ENCODE peak calls at places on chromosomes 7 and 10, in six cellular contexts. Y, R, Q, H, P and Z are unnamed samples.

GRCh38 chr7:116219288-116219687 is 8.9 kb downstream of the TES start:
- DNase-seq in Y (no peak), R (no peak), Q (no peak), H (no peak), P (no peak), Z (no peak)

GRCh38 chr7:20354825-20355466 is 24.2 kb downstream of the ITGB8 start:
- DNase-seq in Y (no peak), R (no peak), Q (no peak), H (no peak), P (no peak), Z (no peak)

GRCh38 chr7:62361-63116 is 129.8 kb upstream of the FAM20C start:
- DNase-seq in Y (peak), R (peak), Q (no peak), H (no peak), P (no peak), Z (no peak)

GRCh38 chr7:126083014-126083413 is 1153.4 kb upstream of the POT1 start:
- DNase-seq in Y (no peak), R (no peak), Q (no peak), H (no peak), P (no peak), Z (no peak)

GRCh38 chr10:90213346-90213745 is 512.0 kb downstream of the KIF20B start:
- DNase-seq in Y (no peak), R (no peak), Q (no peak), H (peak), P (no peak), Z (no peak)

GRCh38 chr7:135889823-135890222 is 87.3 kb downstream of the MTPN start:
- DNase-seq in Y (no peak), R (no peak), Q (no peak), H (no peak), P (no peak), Z (no peak)

GRCh38 chr10:117370205-117370604 is 5.0 kb downstream of the PDZD8 start:
- DNase-seq in Y (no peak), R (peak), Q (no peak), H (no peak), P (no peak), Z (peak)

GRCh38 chr10:132199854-132200311 is 13.1 kb downstream of the DPYSL4 start:
- DNase-seq in Y (peak), R (peak), Q (no peak), H (no peak), P (no peak), Z (no peak)

GRCh38 chr7:84665339-84665738 is 470.8 kb upstream of the SEMA3A start:
- DNase-seq in Y (no peak), R (no peak), Q (no peak), H (no peak), P (no peak), Z (no peak)

GRCh38 chr7:132919776-132920175 is 162.1 kb downstream of the CHCHD3 start:
- DNase-seq in Y (no peak), R (no peak), Q (no peak), H (no peak), P (no peak), Z (no peak)

GRCh38 chr7:48074231-48074654 is 14.8 kb upstream of the UPP1 start:
- DNase-seq in Y (no peak), R (no peak), Q (no peak), H (peak), P (no peak), Z (no peak)

GRCh38 chr10:68239596-68240150 is 7.8 kb upstream of the ATOH7 start:
- DNase-seq in Y (no peak), R (no peak), Q (no peak), H (peak), P (no peak), Z (peak)

GRCh38 chr7:12895296-12895695 is 207.9 kb downstream of the ARL4A start:
- DNase-seq in Y (no peak), R (no peak), Q (no peak), H (no peak), P (no peak), Z (no peak)

GRCh38 chr10:12556057-12556456 is 206.7 kb downstream of the CAMK1D start:
- DNase-seq in Y (no peak), R (no peak), Q (no peak), H (no peak), P (no peak), Z (no peak)

GRCh38 chr7:19133891-19134290 is 11.3 kb downstream of the FERD3L start:
- DNase-seq in Y (no peak), R (no peak), Q (no peak), H (no peak), P (no peak), Z (no peak)

GRCh38 chr7:2520808-2521146 is 1.2 kb downstream of the LFNG start:
- DNase-seq in Y (no peak), R (no peak), Q (no peak), H (no peak), P (no peak), Z (peak)

GRCh38 chr7:73577627-73578341 is 595 bp downstream of the TBL2 start:
- DNase-seq in Y (peak), R (peak), Q (no peak), H (no peak), P (peak), Z (peak)

GRCh38 chr7:50653997-50654425 is 88.8 kb upstream of the DDC start:
- DNase-seq in Y (peak), R (no peak), Q (peak), H (no peak), P (no peak), Z (no peak)

GRCh38 chr7:139299296-139299695 is 41.8 kb upstream of the FMC1 start:
- DNase-seq in Y (no peak), R (no peak), Q (no peak), H (no peak), P (no peak), Z (no peak)

GRCh38 chr10:21393941-21394340 is 131.5 kb downstream of the SKIDA1 start:
- DNase-seq in Y (no peak), R (no peak), Q (no peak), H (no peak), P (no peak), Z (no peak)

GRCh38 chr10:10222288-10222945 is 795.3 kb upstream of the CELF2 start:
- DNase-seq in Y (no peak), R (no peak), Q (no peak), H (no peak), P (no peak), Z (no peak)

GRCh38 chr7:80380957-80381356 is 130.9 kb downstream of the GNAT3 start:
- DNase-seq in Y (no peak), R (no peak), Q (no peak), H (no peak), P (no peak), Z (no peak)

GRCh38 chr7:40579401-40579800 is 444.6 kb downstream of the SUGCT start:
- DNase-seq in Y (no peak), R (no peak), Q (no peak), H (peak), P (peak), Z (peak)
- TF ChIP-seq CTCF in Y (no peak), R (no peak), Q (no peak), H (no peak), P (peak), Z (no peak)

DNA sequence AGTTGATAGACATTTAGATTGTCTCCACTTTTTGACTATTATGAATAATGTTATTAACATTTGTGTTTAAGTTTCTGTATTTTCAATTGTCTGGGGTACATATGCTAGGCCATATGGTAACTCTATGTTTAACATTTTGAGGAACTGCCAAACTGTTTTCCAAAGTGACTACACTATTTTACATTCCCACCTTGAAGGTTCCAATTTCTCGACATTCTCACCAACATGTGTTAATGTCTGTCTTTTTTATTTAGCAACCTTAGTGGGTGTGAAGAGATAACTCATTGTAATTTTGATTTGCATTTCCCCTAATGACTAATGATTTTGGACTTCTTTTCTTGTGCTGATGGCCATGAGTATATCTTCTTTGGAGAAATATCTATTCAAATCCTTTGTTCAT is 832.4 kb downstream of the DNAJB9 start:
- DNase-seq in Y (no peak), R (no peak), Q (no peak), H (no peak), P (no peak), Z (no peak)
- H3K4me3 ChIP-seq in Y (no peak), R (no peak), Q (no peak), H (no peak), P (no peak), Z (no peak)

DNA sequence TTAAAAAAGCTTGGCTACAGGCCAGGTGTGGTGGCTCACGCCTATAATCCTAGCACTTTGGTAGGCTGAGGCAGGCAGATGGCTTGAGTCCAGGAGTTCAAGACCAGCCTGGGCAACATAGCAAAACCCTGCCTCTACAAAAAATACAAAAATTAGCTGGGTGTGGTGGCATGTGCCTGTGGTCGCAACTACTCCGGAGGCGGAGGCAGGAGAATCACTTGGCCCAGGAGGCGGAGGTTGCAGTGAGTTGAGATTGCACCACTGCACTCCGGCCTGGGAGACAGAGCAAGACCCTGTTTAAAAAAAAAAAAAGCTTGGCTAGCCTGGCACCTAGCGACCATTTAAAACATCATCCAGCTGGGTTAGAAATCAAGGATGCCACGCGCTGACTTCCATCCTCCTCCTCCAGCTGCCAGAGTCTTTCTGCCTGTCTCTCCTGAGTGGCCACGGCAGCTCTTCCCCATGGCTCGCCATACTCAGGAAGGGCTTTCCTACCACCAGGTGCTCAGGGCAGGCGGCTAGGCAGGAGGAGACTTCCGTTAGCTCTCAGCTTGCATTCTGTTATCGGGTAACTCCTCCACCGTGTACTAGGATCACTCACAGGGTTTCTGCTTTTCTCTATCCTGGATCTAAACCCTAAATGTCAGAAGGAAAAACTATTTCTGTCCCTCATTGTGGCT is 45.0 kb downstream of the DENND2A start:
- DNase-seq in Y (peak), R (no peak), Q (no peak), H (no peak), P (peak), Z (no peak)
- TF ChIP-seq CTCF in Y (no peak), R (no peak), Q (no peak), H (no peak), P (no peak), Z (no peak)

GRCh38 chr10:92242380-92242779 is 48.5 kb downstream of the CPEB3 start:
- DNase-seq in Y (no peak), R (no peak), Q (no peak), H (no peak), P (no peak), Z (no peak)
- H3K4me3 ChIP-seq in Y (peak), R (no peak), Q (no peak), H (no peak), P (no peak), Z (no peak)

DNA sequence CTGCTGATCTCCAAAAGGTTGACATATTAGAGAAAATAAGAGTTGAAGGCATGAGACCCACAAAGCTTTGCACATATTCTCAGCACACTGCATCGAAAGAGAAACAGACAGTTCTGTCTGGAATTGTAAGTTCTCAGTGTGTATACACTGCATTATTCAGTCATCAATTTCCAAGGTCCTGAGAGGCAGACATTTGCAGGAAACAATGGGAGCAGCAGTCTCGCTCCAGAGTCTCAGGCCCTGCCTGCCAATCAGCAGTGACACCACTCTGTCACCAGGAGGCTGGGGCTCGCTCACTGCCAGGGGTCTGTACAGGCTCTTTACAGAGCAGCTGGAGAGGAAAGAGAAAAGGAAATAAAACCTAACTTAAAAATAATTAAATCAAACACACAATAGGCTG is 36.3 kb downstream of the JAZF1 start:
- DNase-seq in Y (no peak), R (no peak), Q (no peak), H (no peak), P (peak), Z (no peak)
- TF ChIP-seq CTCF in Y (peak), R (no peak), Q (no peak), H (no peak), P (no peak), Z (no peak)

GRCh38 chr10:15335500-15335899 is 35.6 kb downstream of the FAM171A1 start:
- DNase-seq in Y (no peak), R (no peak), Q (no peak), H (no peak), P (no peak), Z (no peak)
- H3K4me3 ChIP-seq in Y (no peak), R (no peak), Q (no peak), H (no peak), P (no peak), Z (no peak)

GRCh38 chr7:150966002-150966401 is 12.1 kb downstream of the KCNH2 start:
- DNase-seq in Y (no peak), R (peak), Q (no peak), H (no peak), P (peak), Z (no peak)
- TF ChIP-seq CTCF in Y (no peak), R (no peak), Q (no peak), H (peak), P (peak), Z (no peak)

GRCh38 chr10:84196083-84196482 is 1.7 kb downstream of the CDHR1 start:
- DNase-seq in Y (no peak), R (no peak), Q (no peak), H (no peak), P (no peak), Z (no peak)

GRCh38 chr10:84193846-84194423 is 402 bp upstream of the CDHR1 start:
- DNase-seq in Y (peak), R (no peak), Q (no peak), H (no peak), P (no peak), Z (no peak)

GRCh38 chr10:84193327-84193726 is 1.0 kb upstream of the CDHR1 start:
- DNase-seq in Y (peak), R (no peak), Q (no peak), H (no peak), P (no peak), Z (no peak)

GRCh38 chr10:84195044-84195830 is 900 bp downstream of the CDHR1 start:
- DNase-seq in Y (peak), R (no peak), Q (no peak), H (no peak), P (no peak), Z (no peak)

DNA sequence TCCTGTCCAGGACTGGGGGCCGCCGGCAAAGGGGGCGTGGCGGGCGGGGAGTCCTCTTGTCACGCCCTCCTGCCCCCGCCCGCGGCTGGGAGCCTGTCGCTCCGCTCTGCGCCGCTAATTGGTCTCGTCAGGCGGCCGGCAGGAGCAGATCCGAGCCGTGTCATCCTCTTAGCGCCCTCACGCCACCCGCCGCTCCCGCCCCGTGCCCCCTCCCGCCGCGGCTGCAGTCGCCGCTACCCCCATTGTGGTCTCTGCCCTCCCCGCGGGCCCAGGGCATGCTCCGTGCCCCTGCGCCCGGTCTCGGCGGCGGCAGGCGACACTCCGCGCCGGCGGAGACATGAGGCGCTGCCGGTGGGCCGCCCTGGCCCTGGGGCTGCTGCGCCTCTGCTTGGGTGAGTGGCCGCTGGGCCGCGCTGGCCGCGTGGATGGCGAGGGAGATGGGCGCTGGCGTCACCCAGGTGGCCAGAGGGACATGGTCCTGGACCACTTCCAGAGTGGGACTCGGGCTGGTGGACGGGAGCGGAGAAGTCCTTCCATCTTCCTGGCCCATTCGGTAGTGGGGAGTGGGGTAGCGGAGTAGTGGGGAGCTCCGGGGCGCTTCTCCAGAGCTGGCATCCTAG is at the start of gene CDHR1:
- DNase-seq in Y (peak), R (no peak), Q (no peak), H (no peak), P (peak), Z (peak)
- H3K4me3 ChIP-seq in Y (peak), R (peak), Q (peak), H (peak), P (peak), Z (peak)

GRCh38 chr10:118735294-118735693 is 19.5 kb downstream of the CACUL1 start:
- DNase-seq in Y (no peak), R (no peak), Q (no peak), H (peak), P (peak), Z (peak)

GRCh38 chr10:118732253-118733194 is 22.2 kb downstream of the CACUL1 start:
- DNase-seq in Y (no peak), R (no peak), Q (no peak), H (no peak), P (no peak), Z (no peak)

GRCh38 chr10:118730699-118731456 is 23.9 kb downstream of the CACUL1 start:
- DNase-seq in Y (no peak), R (no peak), Q (no peak), H (peak), P (no peak), Z (peak)

GRCh38 chr10:118737594-118738302 is 17.0 kb downstream of the CACUL1 start:
- DNase-seq in Y (no peak), R (no peak), Q (no peak), H (no peak), P (no peak), Z (no peak)

DNA sequence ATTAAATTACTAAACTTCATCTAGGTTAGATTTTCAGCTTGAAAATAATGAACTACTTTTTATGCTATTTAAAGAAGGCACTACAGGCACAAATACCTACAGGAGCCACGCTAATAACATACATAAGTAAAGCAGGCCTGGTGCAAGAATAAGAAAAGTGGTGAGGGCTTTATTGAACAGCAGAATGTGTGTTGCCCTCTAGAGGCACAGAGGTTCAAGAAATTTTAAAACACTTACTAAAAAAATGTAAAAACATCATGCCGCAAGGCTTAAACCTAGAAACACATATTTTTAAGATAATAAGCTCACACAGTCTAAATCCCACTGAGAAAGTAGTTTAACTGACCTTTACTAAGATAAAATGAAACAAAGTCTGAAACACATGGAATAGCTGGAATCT is 20.3 kb downstream of the CACUL1 start:
- DNase-seq in Y (no peak), R (no peak), Q (no peak), H (no peak), P (no peak), Z (no peak)
- TF ChIP-seq CTCF in Y (no peak), R (no peak), Q (no peak), H (peak), P (peak), Z (no peak)

GRCh38 chr7:75688200-75689136 is 50.3 kb downstream of the HIP1 start:
- DNase-seq in Y (peak), R (no peak), Q (no peak), H (no peak), P (no peak), Z (no peak)
- H3K4me3 ChIP-seq in Y (peak), R (no peak), Q (no peak), H (no peak), P (no peak), Z (no peak)